ENCODE peak calls at places on chromosomes 7 and 10, in five cellular contexts. L is SK-N-SH, X is K562, C is H1, S is suprapubic skin. H is an unnamed sample.

GRCh38 chr10:6603142-6604125 is 23.4 kb upstream of the PRKCQ start:
- DNase-seq in C (no peak), X (no peak), S (no peak), L (no peak), H (no peak)

GRCh38 chr10:109891105-109891504 is 32.2 kb downstream of the XPNPEP1 start:
- DNase-seq in L (no peak), C (no peak), S (no peak), X (peak; percentile 9), H (no peak)

GRCh38 chr10:86077271-86077670 is 289.3 kb downstream of the GRID1 start:
- DNase-seq in X (no peak), C (no peak), L (no peak), S (no peak), H (peak; percentile 7)

GRCh38 chr7:40822861-40823260 is 688.1 kb downstream of the SUGCT start:
- DNase-seq in X (no peak), C (no peak), L (no peak), S (no peak), H (no peak)

GRCh38 chr7:116671681-116672595 is at the start of gene MET:
- DNase-seq in L (peak; percentile 73), S (peak; percentile 85), X (peak; percentile 80), C (peak; percentile 83), H (peak; percentile 84)

GRCh38 chr10:50992356-50992866 is 81.9 kb upstream of the PRKG1 start:
- DNase-seq in S (no peak), L (peak; percentile 26), X (no peak), C (peak; percentile 56), H (no peak)

GRCh38 chr7:155995183-155995612 is 182.9 kb upstream of the SHH start:
- DNase-seq in C (no peak), L (no peak), X (no peak), S (peak; percentile 33), H (no peak)

GRCh38 chr7:1889556-1890181 is 219.6 kb downstream of the ELFN1 start:
- DNase-seq in S (no peak), L (no peak), C (no peak), X (no peak), H (no peak)

GRCh38 chr7:24227603-24228359 is 56.2 kb upstream of the NPY start:
- DNase-seq in C (no peak), X (no peak), L (peak; percentile 75), S (no peak), H (no peak)

GRCh38 chr7:116552616-116553015 is 27.8 kb downstream of the CAV1 start:
- DNase-seq in X (no peak), S (no peak), L (no peak), C (no peak), H (no peak)

GRCh38 chr7:84251183-84251845 is 56.7 kb upstream of the SEMA3A start:
- DNase-seq in L (no peak), S (no peak), X (no peak), C (no peak), H (no peak)

GRCh38 chr10:88880287-88881094 is 446 bp downstream of the STAMBPL1 start:
- DNase-seq in L (peak; percentile 87), S (peak; percentile 89), X (peak; percentile 15), C (peak; percentile 82), H (peak; percentile 86)

GRCh38 chr7:28055161-28055544 is 125.4 kb downstream of the JAZF1 start:
- DNase-seq in C (no peak), X (no peak), S (no peak), L (no peak), H (no peak)

GRCh38 chr10:71931295-71931694 is 32.9 kb upstream of the CHST3 start:
- DNase-seq in X (no peak), S (no peak), L (no peak), C (no peak), H (no peak)

GRCh38 chr10:43221419-43222293 is 45.2 kb downstream of the RASGEF1A start:
- DNase-seq in L (no peak), C (peak; percentile 76), S (peak; percentile 50), X (peak; percentile 36), H (no peak)

GRCh38 chr7:115676080-115676479 is 354.5 kb downstream of the TFEC start:
- DNase-seq in X (peak; percentile 1), S (no peak), L (no peak), C (no peak), H (no peak)

GRCh38 chr10:28991326-28991725 is 297.5 kb upstream of the LYZL1 start:
- DNase-seq in X (no peak), L (no peak), C (no peak), S (no peak), H (no peak)

GRCh38 chr10:3104251-3104918 is 37.0 kb downstream of the PFKP start:
- DNase-seq in S (no peak), X (no peak), C (no peak), L (no peak), H (no peak)

GRCh38 chr7:55504093-55504859 is 68.0 kb downstream of the VOPP1 start:
- DNase-seq in C (no peak), L (no peak), X (no peak), S (no peak), H (peak; percentile 32)

GRCh38 chr7:133355325-133355708 is 102.4 kb downstream of the EXOC4 start:
- DNase-seq in S (no peak), X (peak; percentile 22), L (no peak), C (no peak), H (no peak)

GRCh38 chr10:69180525-69181204 is 631 bp downstream of the SUPV3L1 start:
- DNase-seq in S (no peak), C (no peak), L (no peak), X (peak; percentile 49), H (no peak)

GRCh38 chr7:65269150-65269856 is 104.4 kb upstream of the ZNF92 start:
- DNase-seq in C (peak; percentile 93), S (no peak), L (peak; percentile 98), X (peak; percentile 97), H (no peak)

GRCh38 chr10:81472927-81473470 is 402.0 kb upstream of the NRG3 start:
- DNase-seq in S (no peak), X (no peak), C (no peak), L (peak; percentile 3), H (no peak)

GRCh38 chr7:64874562-64875250 is 28.4 kb upstream of the ZNF273 start:
- DNase-seq in S (no peak), L (peak; percentile 13), X (no peak), C (peak; percentile 27), H (peak; percentile 20)

GRCh38 chr7:82443044-82443800 is at the start of gene CACNA2D1:
- DNase-seq in L (peak; percentile 86), S (peak; percentile 65), C (peak; percentile 75), X (no peak), H (peak; percentile 27)

GRCh38 chr7:77563275-77563674 is 26.2 kb downstream of the PTPN12 start:
- DNase-seq in X (no peak), S (no peak), L (no peak), C (no peak), H (no peak)

GRCh38 chr7:33534830-33535229 is 370.5 kb upstream of the BMPER start:
- DNase-seq in S (no peak), L (no peak), C (no peak), X (no peak), H (no peak)

GRCh38 chr10:974038-974784 is 14.0 kb upstream of the GTPBP4 start:
- DNase-seq in C (no peak), X (no peak), L (no peak), S (no peak), H (peak; percentile 86)
- TF ChIP-seq POLR2AphosphoS5 in C (no peak), X (no peak), L (no peak), S (no peak), H (peak; percentile 67)

DNA sequence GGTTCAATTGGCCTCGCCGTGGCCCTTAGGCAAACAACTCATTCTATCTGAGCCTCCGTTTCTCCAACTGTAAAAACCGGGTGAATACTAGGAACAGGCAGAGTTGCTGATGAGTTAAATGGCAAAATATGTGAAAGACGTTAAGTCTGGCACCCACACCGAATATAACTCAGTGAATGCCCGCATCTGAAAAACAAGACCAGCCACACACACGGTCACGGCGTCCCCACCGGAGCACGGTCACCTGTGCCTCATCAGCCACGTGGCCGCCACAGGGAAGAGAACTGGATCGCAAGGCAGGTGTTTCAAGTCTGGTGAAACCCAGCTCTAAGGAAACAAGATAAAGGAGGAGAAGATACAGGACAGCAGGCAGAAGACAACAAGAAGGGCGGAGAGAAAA is 20.4 kb downstream of the PRKAG2 start:
- DNase-seq in L (no peak), X (no peak), C (no peak), S (no peak), H (no peak)
- TF ChIP-seq EP300 in L (no peak), X (no peak), C (no peak), S (no peak), H (no peak)

GRCh38 chr7:87129332-87129731 is 22.9 kb upstream of the DMTF1 start:
- DNase-seq in X (no peak), C (no peak), L (no peak), S (no peak), H (no peak)

GRCh38 chr7:87131806-87132205 is 20.4 kb upstream of the DMTF1 start:
- DNase-seq in C (no peak), X (no peak), L (no peak), S (no peak), H (no peak)

GRCh38 chr7:87127019-87127418 is 25.2 kb upstream of the DMTF1 start:
- DNase-seq in S (no peak), X (no peak), C (no peak), L (no peak), H (no peak)

GRCh38 chr7:87128883-87129282 is 23.4 kb upstream of the DMTF1 start:
- DNase-seq in S (no peak), L (no peak), C (no peak), X (peak; percentile 74), H (no peak)

DNA sequence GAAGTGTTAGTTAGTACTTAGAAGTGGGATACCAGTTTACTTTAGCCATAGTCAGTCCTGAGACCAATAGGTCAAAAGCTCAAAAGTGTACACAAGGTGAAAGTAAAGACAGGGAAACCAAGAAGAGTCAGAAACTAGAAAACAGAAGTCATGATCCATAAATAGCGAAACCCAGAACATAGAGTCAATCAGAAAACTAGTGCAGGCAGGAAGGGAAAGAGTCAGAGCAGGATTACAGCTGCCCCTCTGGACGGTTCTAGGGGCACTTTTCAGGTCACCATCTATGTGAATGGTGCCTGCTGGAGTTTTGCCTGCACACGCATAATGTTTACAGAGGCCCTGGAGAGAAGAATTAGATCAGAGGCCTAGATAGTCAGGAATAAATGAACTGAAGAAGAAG is 22.4 kb upstream of the DMTF1 start:
- DNase-seq in X (no peak), S (no peak), L (no peak), C (no peak), H (no peak)
- TF ChIP-seq POLR2AphosphoS5 in X (no peak), S (no peak), L (no peak), C (no peak), H (no peak)

GRCh38 chr7:93331706-93332105 is 99.5 kb downstream of the VPS50 start:
- DNase-seq in C (no peak), S (no peak), L (no peak), X (peak; percentile 6), H (no peak)

GRCh38 chr7:93332172-93332571 is 100.0 kb downstream of the VPS50 start:
- DNase-seq in S (no peak), X (peak; percentile 10), C (no peak), L (no peak), H (no peak)

DNA sequence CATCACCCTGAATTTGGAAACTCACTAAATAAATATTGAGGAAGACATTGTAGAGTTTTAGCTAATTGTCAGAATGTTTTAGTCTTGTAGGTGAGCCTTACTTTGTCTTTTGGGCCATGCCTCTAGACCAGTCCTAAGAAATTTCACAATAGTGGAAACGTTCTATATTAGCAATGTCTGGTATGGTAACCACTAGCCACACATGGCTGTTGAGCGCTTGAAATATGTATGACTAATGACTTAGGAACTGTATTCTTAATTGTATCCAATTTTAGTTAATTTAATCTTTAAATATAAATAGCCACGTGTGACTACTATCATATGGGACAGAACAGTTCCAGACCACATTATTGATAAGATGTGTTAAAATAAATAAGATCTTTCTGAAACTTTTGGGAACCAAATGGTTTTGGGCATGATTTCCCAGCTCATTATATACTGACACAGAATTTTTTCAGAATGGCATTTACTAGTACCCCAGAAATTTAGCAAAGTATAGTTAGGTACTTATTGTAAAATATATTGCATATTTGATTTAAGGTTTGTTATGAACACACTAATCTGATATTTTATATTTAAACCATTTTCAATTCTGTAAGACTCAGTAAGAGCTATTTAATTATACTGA is 95.0 kb downstream of the VPS50 start:
- DNase-seq in X (no peak), C (no peak), L (no peak), S (no peak), H (no peak)
- TF ChIP-seq EP300 in X (no peak), C (no peak), L (peak; percentile 79), S (no peak), H (no peak)